ENCODE peak calls at places on chromosomes 2 and 18, in nine cellular contexts. One of them, this sample, is unnamed.

GRCh38 chr2:59726226-59726800 is 827.1 kb downstream of the BCL11A start:
- DNase-seq in Peyer's patch: no peak
- DNase-seq in breast epithelium: no peak
- DNase-seq in ovary: no peak
- DNase-seq in spleen: no peak
- DNase-seq in A549: no peak
- DNase-seq in HCT116: no peak
- DNase-seq in body of pancreas: no peak
- DNase-seq in GM12891: no peak
- DNase-seq in this sample: no peak

GRCh38 chr2:14634885-14635871 is 2.7 kb downstream of the LRATD1 start:
- DNase-seq in Peyer's patch: peak
- DNase-seq in breast epithelium: peak
- DNase-seq in ovary: peak
- DNase-seq in spleen: peak
- DNase-seq in A549: peak
- DNase-seq in HCT116: no peak
- DNase-seq in body of pancreas: peak
- DNase-seq in GM12891: no peak
- DNase-seq in this sample: no peak

GRCh38 chr2:96762529-96763253 is 2.0 kb downstream of the CNNM4 start:
- DNase-seq in Peyer's patch: no peak
- DNase-seq in breast epithelium: no peak
- DNase-seq in ovary: no peak
- DNase-seq in spleen: no peak
- DNase-seq in A549: no peak
- DNase-seq in HCT116: no peak
- DNase-seq in body of pancreas: no peak
- DNase-seq in GM12891: no peak
- DNase-seq in this sample: no peak

GRCh38 chr2:42089340-42089925 is 41.6 kb downstream of the PKDCC start:
- DNase-seq in Peyer's patch: peak
- DNase-seq in breast epithelium: no peak
- DNase-seq in ovary: peak
- DNase-seq in spleen: peak
- DNase-seq in A549: peak
- DNase-seq in HCT116: peak
- DNase-seq in body of pancreas: peak
- DNase-seq in GM12891: peak
- DNase-seq in this sample: peak

GRCh38 chr2:920573-920972 is 30.1 kb upstream of the SNTG2 start:
- DNase-seq in Peyer's patch: no peak
- DNase-seq in breast epithelium: no peak
- DNase-seq in ovary: no peak
- DNase-seq in spleen: no peak
- DNase-seq in A549: no peak
- DNase-seq in HCT116: no peak
- DNase-seq in body of pancreas: no peak
- DNase-seq in GM12891: no peak
- DNase-seq in this sample: no peak

GRCh38 chr2:197339496-197340220 is 29.1 kb upstream of the ANKRD44 start:
- DNase-seq in Peyer's patch: no peak
- DNase-seq in breast epithelium: no peak
- DNase-seq in ovary: no peak
- DNase-seq in spleen: no peak
- DNase-seq in A549: no peak
- DNase-seq in HCT116: no peak
- DNase-seq in body of pancreas: no peak
- DNase-seq in GM12891: no peak
- DNase-seq in this sample: no peak

GRCh38 chr2:163681765-163682164 is 54.0 kb downstream of the FIGN start:
- DNase-seq in Peyer's patch: no peak
- DNase-seq in breast epithelium: no peak
- DNase-seq in ovary: peak
- DNase-seq in spleen: no peak
- DNase-seq in A549: no peak
- DNase-seq in HCT116: no peak
- DNase-seq in body of pancreas: no peak
- DNase-seq in GM12891: no peak
- DNase-seq in this sample: no peak

GRCh38 chr2:233501198-233502076 is 65.1 kb downstream of the USP40 start:
- DNase-seq in Peyer's patch: no peak
- DNase-seq in breast epithelium: no peak
- DNase-seq in ovary: no peak
- DNase-seq in spleen: no peak
- DNase-seq in A549: no peak
- DNase-seq in HCT116: no peak
- DNase-seq in body of pancreas: no peak
- DNase-seq in GM12891: no peak
- DNase-seq in this sample: no peak

GRCh38 chr2:62478093-62478580 is 27.9 kb downstream of the TMEM17 start:
- DNase-seq in Peyer's patch: no peak
- DNase-seq in breast epithelium: no peak
- DNase-seq in ovary: no peak
- DNase-seq in spleen: no peak
- DNase-seq in A549: no peak
- DNase-seq in HCT116: no peak
- DNase-seq in body of pancreas: no peak
- DNase-seq in GM12891: no peak
- DNase-seq in this sample: no peak

GRCh38 chr18:64171576-64171975 is 22.7 kb upstream of the LINC00305 start:
- DNase-seq in Peyer's patch: no peak
- DNase-seq in breast epithelium: no peak
- DNase-seq in ovary: no peak
- DNase-seq in spleen: no peak
- DNase-seq in A549: no peak
- DNase-seq in HCT116: no peak
- DNase-seq in body of pancreas: no peak
- DNase-seq in GM12891: no peak
- DNase-seq in this sample: no peak

GRCh38 chr2:147538848-147539247 is 306.0 kb upstream of the ACVR2A start:
- DNase-seq in Peyer's patch: no peak
- DNase-seq in breast epithelium: no peak
- DNase-seq in ovary: no peak
- DNase-seq in spleen: no peak
- DNase-seq in A549: no peak
- DNase-seq in HCT116: no peak
- DNase-seq in body of pancreas: no peak
- DNase-seq in GM12891: no peak
- DNase-seq in this sample: no peak

GRCh38 chr2:167729911-167730310 is 517.5 kb downstream of the STK39 start:
- DNase-seq in Peyer's patch: no peak
- DNase-seq in breast epithelium: no peak
- DNase-seq in ovary: no peak
- DNase-seq in spleen: no peak
- DNase-seq in A549: no peak
- DNase-seq in HCT116: no peak
- DNase-seq in body of pancreas: no peak
- DNase-seq in GM12891: no peak
- DNase-seq in this sample: no peak

GRCh38 chr2:101064868-101065549 is 62.9 kb downstream of the RPL31 start:
- DNase-seq in Peyer's patch: no peak
- DNase-seq in breast epithelium: no peak
- DNase-seq in ovary: no peak
- DNase-seq in spleen: no peak
- DNase-seq in A549: peak
- DNase-seq in HCT116: peak
- DNase-seq in body of pancreas: peak
- DNase-seq in GM12891: no peak
- DNase-seq in this sample: peak

GRCh38 chr2:74576830-74577229 is 22.3 kb downstream of the DOK1 start:
- DNase-seq in Peyer's patch: no peak
- DNase-seq in breast epithelium: no peak
- DNase-seq in ovary: no peak
- DNase-seq in spleen: no peak
- DNase-seq in A549: no peak
- DNase-seq in HCT116: no peak
- DNase-seq in body of pancreas: no peak
- DNase-seq in GM12891: no peak
- DNase-seq in this sample: no peak

GRCh38 chr2:74575320-74575719 is 20.8 kb downstream of the DOK1 start:
- DNase-seq in Peyer's patch: no peak
- DNase-seq in breast epithelium: no peak
- DNase-seq in ovary: no peak
- DNase-seq in spleen: no peak
- DNase-seq in A549: no peak
- DNase-seq in HCT116: no peak
- DNase-seq in body of pancreas: no peak
- DNase-seq in GM12891: no peak
- DNase-seq in this sample: no peak

GRCh38 chr2:74572178-74572925 is 17.8 kb downstream of the DOK1 start:
- DNase-seq in Peyer's patch: no peak
- DNase-seq in breast epithelium: no peak
- DNase-seq in ovary: no peak
- DNase-seq in spleen: no peak
- DNase-seq in A549: no peak
- DNase-seq in HCT116: no peak
- DNase-seq in body of pancreas: no peak
- DNase-seq in GM12891: no peak
- DNase-seq in this sample: no peak

GRCh38 chr2:74576151-74576755 is 21.7 kb downstream of the DOK1 start:
- DNase-seq in Peyer's patch: no peak
- DNase-seq in breast epithelium: no peak
- DNase-seq in ovary: no peak
- DNase-seq in spleen: no peak
- DNase-seq in A549: no peak
- DNase-seq in HCT116: no peak
- DNase-seq in body of pancreas: no peak
- DNase-seq in GM12891: no peak
- DNase-seq in this sample: no peak

GRCh38 chr2:74573747-74574562 is 19.4 kb downstream of the DOK1 start:
- DNase-seq in Peyer's patch: no peak
- DNase-seq in breast epithelium: no peak
- DNase-seq in ovary: no peak
- DNase-seq in spleen: no peak
- DNase-seq in A549: no peak
- DNase-seq in HCT116: no peak
- DNase-seq in body of pancreas: no peak
- DNase-seq in GM12891: no peak
- DNase-seq in this sample: no peak
- TF ChIP-seq POLR2A in Peyer's patch: no peak
- TF ChIP-seq POLR2A in breast epithelium: no peak
- TF ChIP-seq POLR2A in ovary: no peak
- TF ChIP-seq POLR2A in spleen: no peak
- TF ChIP-seq POLR2A in A549: no peak
- TF ChIP-seq POLR2A in HCT116: no peak
- TF ChIP-seq POLR2A in body of pancreas: no peak
- TF ChIP-seq POLR2A in GM12891: no peak
- TF ChIP-seq POLR2A in this sample: no peak

GRCh38 chr2:156897548-156897947 is 360.0 kb upstream of the GALNT5 start:
- DNase-seq in Peyer's patch: no peak
- DNase-seq in breast epithelium: no peak
- DNase-seq in ovary: no peak
- DNase-seq in spleen: no peak
- DNase-seq in A549: no peak
- DNase-seq in HCT116: no peak
- DNase-seq in body of pancreas: no peak
- DNase-seq in GM12891: no peak
- DNase-seq in this sample: no peak

GRCh38 chr2:156903335-156903734 is 354.2 kb upstream of the GALNT5 start:
- DNase-seq in Peyer's patch: no peak
- DNase-seq in breast epithelium: no peak
- DNase-seq in ovary: no peak
- DNase-seq in spleen: no peak
- DNase-seq in A549: no peak
- DNase-seq in HCT116: no peak
- DNase-seq in body of pancreas: no peak
- DNase-seq in GM12891: no peak
- DNase-seq in this sample: no peak

GRCh38 chr2:156896294-156896693 is 361.2 kb upstream of the GALNT5 start:
- DNase-seq in Peyer's patch: no peak
- DNase-seq in breast epithelium: no peak
- DNase-seq in ovary: no peak
- DNase-seq in spleen: no peak
- DNase-seq in A549: no peak
- DNase-seq in HCT116: no peak
- DNase-seq in body of pancreas: no peak
- DNase-seq in GM12891: no peak
- DNase-seq in this sample: no peak

GRCh38 chr2:156901373-156902031 is 356.0 kb upstream of the GALNT5 start:
- DNase-seq in Peyer's patch: no peak
- DNase-seq in breast epithelium: no peak
- DNase-seq in ovary: no peak
- DNase-seq in spleen: no peak
- DNase-seq in A549: no peak
- DNase-seq in HCT116: no peak
- DNase-seq in body of pancreas: no peak
- DNase-seq in GM12891: no peak
- DNase-seq in this sample: no peak
- TF ChIP-seq POLR2A in Peyer's patch: no peak
- TF ChIP-seq POLR2A in breast epithelium: no peak
- TF ChIP-seq POLR2A in ovary: no peak
- TF ChIP-seq POLR2A in spleen: no peak
- TF ChIP-seq POLR2A in A549: no peak
- TF ChIP-seq POLR2A in HCT116: no peak
- TF ChIP-seq POLR2A in body of pancreas: no peak
- TF ChIP-seq POLR2A in GM12891: no peak
- TF ChIP-seq POLR2A in this sample: no peak

DNA sequence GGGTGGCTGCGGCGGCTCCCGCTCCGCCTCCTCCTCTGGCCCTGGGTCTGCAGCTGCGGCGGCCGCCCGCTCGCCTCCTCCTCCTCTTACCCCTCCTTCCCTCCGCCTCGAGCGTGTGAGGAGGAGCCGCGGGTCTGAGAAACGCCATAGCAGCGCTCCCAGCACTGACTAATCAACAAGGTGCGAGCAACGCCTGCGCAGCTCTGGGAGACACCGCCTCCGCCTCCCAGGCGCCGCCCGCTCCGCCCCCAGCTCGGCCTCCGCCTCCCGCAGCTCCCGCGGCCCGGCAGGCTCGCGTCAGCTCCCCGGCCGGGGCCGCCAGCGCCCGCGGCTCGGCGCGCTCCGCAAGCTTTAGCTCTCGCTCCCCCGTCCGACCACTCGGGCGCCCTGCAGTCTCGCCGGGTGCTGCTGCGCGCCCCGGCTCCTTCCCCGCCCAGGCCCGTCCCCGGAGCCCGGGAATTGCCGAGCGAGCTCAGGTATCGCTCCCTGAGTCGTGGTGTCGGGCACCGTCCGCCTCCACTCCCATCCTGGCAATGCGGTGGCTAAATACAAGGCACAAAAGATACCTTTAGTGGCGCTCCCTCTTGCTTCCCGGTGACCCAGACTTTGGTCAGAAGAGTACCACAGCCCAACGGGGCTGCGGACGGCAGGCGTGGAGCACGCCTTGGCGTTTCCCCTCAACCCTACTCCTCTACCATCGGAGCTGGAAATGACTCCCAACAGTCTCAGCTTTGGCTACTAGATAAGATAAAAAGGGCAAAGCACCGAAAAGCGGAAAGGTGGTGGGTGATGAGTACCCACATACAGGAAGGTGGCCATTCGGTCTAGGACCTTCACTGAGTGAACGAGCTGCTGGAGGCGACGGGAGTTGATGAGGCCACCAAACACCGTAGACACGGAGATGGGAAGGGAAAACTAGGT is at the start of gene GAREM1:
- DNase-seq in Peyer's patch: peak
- DNase-seq in breast epithelium: peak
- DNase-seq in ovary: peak
- DNase-seq in spleen: peak
- DNase-seq in A549: peak
- DNase-seq in HCT116: peak
- DNase-seq in body of pancreas: peak
- DNase-seq in GM12891: peak
- DNase-seq in this sample: peak
- TF ChIP-seq POLR2A in Peyer's patch: peak
- TF ChIP-seq POLR2A in breast epithelium: peak
- TF ChIP-seq POLR2A in ovary: peak
- TF ChIP-seq POLR2A in spleen: no peak
- TF ChIP-seq POLR2A in A549: peak
- TF ChIP-seq POLR2A in HCT116: peak
- TF ChIP-seq POLR2A in body of pancreas: peak
- TF ChIP-seq POLR2A in GM12891: no peak
- TF ChIP-seq POLR2A in this sample: no peak

GRCh38 chr2:10786240-10786982 is 26.2 kb downstream of the PDIA6 start:
- DNase-seq in Peyer's patch: no peak
- DNase-seq in breast epithelium: no peak
- DNase-seq in ovary: no peak
- DNase-seq in spleen: no peak
- DNase-seq in A549: no peak
- DNase-seq in HCT116: no peak
- DNase-seq in body of pancreas: no peak
- DNase-seq in GM12891: no peak
- DNase-seq in this sample: no peak
- TF ChIP-seq POLR2A in Peyer's patch: no peak
- TF ChIP-seq POLR2A in breast epithelium: no peak
- TF ChIP-seq POLR2A in ovary: no peak
- TF ChIP-seq POLR2A in spleen: no peak
- TF ChIP-seq POLR2A in A549: no peak
- TF ChIP-seq POLR2A in HCT116: no peak
- TF ChIP-seq POLR2A in body of pancreas: no peak
- TF ChIP-seq POLR2A in GM12891: no peak
- TF ChIP-seq POLR2A in this sample: no peak

This sample was measured in H54.